ENCODE peak calls at places on chromosomes 3 and 15, in six cellular contexts. One of them, this sample, is unnamed. For H3K4me1, the result is how much of the 10 kb centered on the place peaks cover.

GRCh38 chr15:52780172-52780980 is 9.8 kb downstream of the ONECUT1 start:
- DNase-seq in HCT116: peak
- DNase-seq in colonic mucosa: peak
- DNase-seq in fibroblast of lung: peak
- DNase-seq in mesenchymal stem cell: peak
- DNase-seq in DND-41: peak
- DNase-seq in this sample: peak

GRCh38 chr15:89068325-89068784 is 19.9 kb upstream of the ABHD2 start:
- DNase-seq in HCT116: no peak
- DNase-seq in colonic mucosa: no peak
- DNase-seq in fibroblast of lung: peak
- DNase-seq in mesenchymal stem cell: no peak
- DNase-seq in DND-41: no peak
- DNase-seq in this sample: no peak

GRCh38 chr3:138942861-138943623 is 3.9 kb downstream of the FOXL2 start:
- DNase-seq in HCT116: no peak
- DNase-seq in colonic mucosa: no peak
- DNase-seq in fibroblast of lung: no peak
- DNase-seq in mesenchymal stem cell: peak
- DNase-seq in DND-41: no peak
- DNase-seq in this sample: peak

GRCh38 chr15:33467146-33467815 is 156.5 kb downstream of the RYR3 start:
- DNase-seq in HCT116: no peak
- DNase-seq in colonic mucosa: no peak
- DNase-seq in fibroblast of lung: no peak
- DNase-seq in mesenchymal stem cell: no peak
- DNase-seq in DND-41: no peak
- DNase-seq in this sample: no peak

GRCh38 chr15:41689083-41689482 is 28.9 kb downstream of the MGA start:
- DNase-seq in HCT116: no peak
- DNase-seq in colonic mucosa: no peak
- DNase-seq in fibroblast of lung: no peak
- DNase-seq in mesenchymal stem cell: no peak
- DNase-seq in DND-41: no peak
- DNase-seq in this sample: no peak

GRCh38 chr3:154953538-154953937 is 126.6 kb upstream of the MME start:
- DNase-seq in HCT116: no peak
- DNase-seq in colonic mucosa: no peak
- DNase-seq in fibroblast of lung: no peak
- DNase-seq in mesenchymal stem cell: no peak
- DNase-seq in DND-41: no peak
- DNase-seq in this sample: no peak

GRCh38 chr3:187986514-187986934 is 167.4 kb upstream of the LPP start:
- DNase-seq in HCT116: peak
- DNase-seq in colonic mucosa: no peak
- DNase-seq in fibroblast of lung: peak
- DNase-seq in mesenchymal stem cell: peak
- DNase-seq in DND-41: peak
- DNase-seq in this sample: no peak

GRCh38 chr3:147008886-147009285 is 397.5 kb downstream of the ZIC4 start:
- DNase-seq in HCT116: no peak
- DNase-seq in colonic mucosa: no peak
- DNase-seq in fibroblast of lung: peak
- DNase-seq in mesenchymal stem cell: no peak
- DNase-seq in DND-41: no peak
- DNase-seq in this sample: no peak

GRCh38 chr15:66682865-66683264 is 19.2 kb upstream of the SMAD6 start:
- DNase-seq in HCT116: no peak
- DNase-seq in colonic mucosa: no peak
- DNase-seq in fibroblast of lung: peak
- DNase-seq in mesenchymal stem cell: no peak
- DNase-seq in DND-41: no peak
- DNase-seq in this sample: no peak

GRCh38 chr3:197417896-197418618 is 119.6 kb upstream of the DLG1 start:
- DNase-seq in HCT116: no peak
- DNase-seq in colonic mucosa: no peak
- DNase-seq in fibroblast of lung: no peak
- DNase-seq in mesenchymal stem cell: no peak
- DNase-seq in DND-41: no peak
- DNase-seq in this sample: peak

GRCh38 chr3:187743195-187744141 is 1.8 kb downstream of the BCL6 start:
- DNase-seq in HCT116: no peak
- DNase-seq in colonic mucosa: peak
- DNase-seq in fibroblast of lung: peak
- DNase-seq in mesenchymal stem cell: peak
- DNase-seq in DND-41: peak
- DNase-seq in this sample: peak

GRCh38 chr15:29451201-29451781 is 181.7 kb upstream of the NSMCE3 start:
- DNase-seq in HCT116: peak
- DNase-seq in colonic mucosa: no peak
- DNase-seq in fibroblast of lung: no peak
- DNase-seq in mesenchymal stem cell: no peak
- DNase-seq in DND-41: no peak
- DNase-seq in this sample: peak

GRCh38 chr15:26866298-26867198 is at the start of gene GABRA5:
- DNase-seq in HCT116: no peak
- DNase-seq in colonic mucosa: no peak
- DNase-seq in fibroblast of lung: no peak
- DNase-seq in mesenchymal stem cell: no peak
- DNase-seq in DND-41: no peak
- DNase-seq in this sample: peak

GRCh38 chr3:184174646-184175492 is at the start of gene AP2M1:
- DNase-seq in HCT116: peak
- DNase-seq in colonic mucosa: peak
- DNase-seq in fibroblast of lung: peak
- DNase-seq in mesenchymal stem cell: peak
- DNase-seq in DND-41: peak
- DNase-seq in this sample: peak
- H3K9ac ChIP-seq in HCT116: peak
- H3K9ac ChIP-seq in colonic mucosa: peak
- H3K9ac ChIP-seq in fibroblast of lung: peak
- H3K9ac ChIP-seq in mesenchymal stem cell: peak
- H3K9ac ChIP-seq in DND-41: peak
- H3K9ac ChIP-seq in this sample: peak

GRCh38 chr15:93028632-93029612 is 60.1 kb downstream of the RGMA start:
- DNase-seq in HCT116: no peak
- DNase-seq in colonic mucosa: peak
- DNase-seq in fibroblast of lung: peak
- DNase-seq in mesenchymal stem cell: peak
- DNase-seq in DND-41: no peak
- DNase-seq in this sample: peak

GRCh38 chr15:93026359-93026758 is 62.7 kb downstream of the RGMA start:
- DNase-seq in HCT116: no peak
- DNase-seq in colonic mucosa: no peak
- DNase-seq in fibroblast of lung: no peak
- DNase-seq in mesenchymal stem cell: no peak
- DNase-seq in DND-41: peak
- DNase-seq in this sample: peak

GRCh38 chr15:93027413-93027812 is 61.6 kb downstream of the RGMA start:
- DNase-seq in HCT116: no peak
- DNase-seq in colonic mucosa: no peak
- DNase-seq in fibroblast of lung: peak
- DNase-seq in mesenchymal stem cell: no peak
- DNase-seq in DND-41: peak
- DNase-seq in this sample: peak

GRCh38 chr15:93029613-93030429 is 59.2 kb downstream of the RGMA start:
- DNase-seq in HCT116: no peak
- DNase-seq in colonic mucosa: no peak
- DNase-seq in fibroblast of lung: peak
- DNase-seq in mesenchymal stem cell: peak
- DNase-seq in DND-41: no peak
- DNase-seq in this sample: peak

DNA sequence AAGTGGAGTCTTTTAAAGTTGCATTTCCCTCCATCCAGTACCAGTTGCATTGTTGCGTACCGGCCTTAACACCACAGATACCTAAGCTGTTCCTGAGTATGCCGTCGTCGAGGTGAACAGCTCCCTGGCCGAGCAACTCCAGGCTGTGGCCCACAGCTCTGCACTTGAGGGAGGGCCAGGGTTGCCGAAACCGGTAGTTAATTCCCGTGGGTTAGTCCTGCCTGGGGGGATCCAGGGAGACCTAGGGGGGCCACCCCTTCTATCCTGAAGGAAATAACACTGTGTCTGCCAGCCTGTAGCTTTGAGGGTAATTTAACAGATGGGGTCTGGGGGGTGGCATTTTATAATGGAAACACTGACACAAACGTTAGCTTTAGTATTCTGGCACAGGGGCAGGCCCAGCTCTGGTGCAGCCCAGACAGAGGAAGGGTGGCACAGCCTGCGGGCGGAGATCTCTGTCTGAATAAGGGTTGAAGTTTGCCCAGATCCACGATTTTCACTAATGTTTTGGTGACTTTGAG is 60.8 kb downstream of the RGMA start:
- DNase-seq in HCT116: no peak
- DNase-seq in colonic mucosa: no peak
- DNase-seq in fibroblast of lung: no peak
- DNase-seq in mesenchymal stem cell: no peak
- DNase-seq in DND-41: peak
- DNase-seq in this sample: peak
- H3K4me1 ChIP-seq in HCT116: under half
- H3K4me1 ChIP-seq in colonic mucosa: under half
- H3K4me1 ChIP-seq in fibroblast of lung: under half
- H3K4me1 ChIP-seq in mesenchymal stem cell: under half
- H3K4me1 ChIP-seq in DND-41: under half
- H3K4me1 ChIP-seq in this sample: under half

DNA sequence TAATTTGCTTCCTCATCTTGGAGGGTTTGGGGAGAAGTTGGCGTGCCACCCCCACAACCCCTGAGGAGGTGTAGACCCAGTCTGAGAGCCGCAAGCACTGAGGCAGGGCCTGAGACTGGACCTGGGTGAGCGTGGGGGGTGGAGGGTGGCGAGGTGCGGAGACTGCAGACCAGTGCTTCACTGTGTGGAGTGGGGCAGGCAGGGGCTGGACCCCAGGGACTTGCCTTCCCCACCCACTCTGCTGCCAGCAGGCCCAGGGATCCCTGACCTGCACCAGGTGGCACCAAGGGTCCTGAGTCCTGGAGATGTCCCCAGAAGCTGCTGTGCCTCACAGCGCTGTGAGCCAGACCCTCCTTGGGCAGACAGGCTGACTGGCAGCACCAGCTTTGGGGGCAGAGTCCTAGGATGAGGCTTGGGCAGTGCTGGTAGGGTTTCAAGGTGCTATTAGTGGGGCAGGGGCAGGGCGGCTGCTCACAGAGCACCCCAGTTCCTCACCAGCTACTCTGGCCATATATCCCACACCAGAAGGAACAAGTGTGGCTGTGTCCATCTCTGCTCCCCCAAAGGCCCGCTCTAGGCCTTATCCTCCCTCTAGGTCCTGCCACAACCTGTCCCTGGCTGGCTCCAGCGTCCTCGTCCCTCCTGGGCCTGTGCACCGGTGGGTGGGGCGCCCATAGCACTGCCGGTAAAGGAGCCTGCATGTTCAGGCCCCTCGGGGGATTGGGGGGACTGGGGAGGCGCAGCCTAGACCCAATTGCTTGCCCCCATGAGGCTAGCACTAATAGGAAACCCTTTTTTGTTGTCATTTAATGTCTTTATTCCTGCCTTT is 11.8 kb downstream of the ZBTB47 start:
- DNase-seq in HCT116: no peak
- DNase-seq in colonic mucosa: no peak
- DNase-seq in fibroblast of lung: no peak
- DNase-seq in mesenchymal stem cell: no peak
- DNase-seq in DND-41: no peak
- DNase-seq in this sample: peak
- H3K27ac ChIP-seq in HCT116: no peak
- H3K27ac ChIP-seq in colonic mucosa: no peak
- H3K27ac ChIP-seq in fibroblast of lung: no peak
- H3K27ac ChIP-seq in mesenchymal stem cell: no peak
- H3K27ac ChIP-seq in DND-41: no peak
- H3K27ac ChIP-seq in this sample: no peak

GRCh38 chr3:88114878-88115549 is 34.7 kb upstream of the C3orf38 start:
- DNase-seq in HCT116: no peak
- DNase-seq in colonic mucosa: no peak
- DNase-seq in fibroblast of lung: no peak
- DNase-seq in mesenchymal stem cell: no peak
- DNase-seq in DND-41: no peak
- DNase-seq in this sample: no peak

GRCh38 chr3:88117683-88118082 is 32.1 kb upstream of the C3orf38 start:
- DNase-seq in HCT116: no peak
- DNase-seq in colonic mucosa: no peak
- DNase-seq in fibroblast of lung: no peak
- DNase-seq in mesenchymal stem cell: no peak
- DNase-seq in DND-41: no peak
- DNase-seq in this sample: no peak

GRCh38 chr3:88113311-88114162 is 36.2 kb upstream of the C3orf38 start:
- DNase-seq in HCT116: peak
- DNase-seq in colonic mucosa: peak
- DNase-seq in fibroblast of lung: peak
- DNase-seq in mesenchymal stem cell: peak
- DNase-seq in DND-41: peak
- DNase-seq in this sample: peak

DNA sequence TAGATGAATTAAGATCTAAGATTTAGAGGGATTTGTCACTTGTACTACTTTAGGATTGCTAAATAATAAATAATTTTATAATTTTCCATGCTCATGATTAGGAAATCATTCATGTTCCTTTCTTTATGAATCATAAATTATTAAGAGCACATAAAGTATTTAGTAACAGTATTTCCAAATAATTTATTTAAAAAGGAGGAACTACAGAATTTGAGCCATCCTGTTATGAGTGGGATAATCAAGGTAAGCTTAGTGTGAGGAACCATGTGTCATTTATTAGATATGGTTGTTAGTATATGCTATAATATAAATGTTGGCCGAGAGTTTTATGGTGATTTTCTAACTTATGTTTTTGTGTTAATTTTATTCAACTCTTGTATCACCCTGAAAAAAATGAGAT is 37.4 kb upstream of the C3orf38 start:
- DNase-seq in HCT116: no peak
- DNase-seq in colonic mucosa: no peak
- DNase-seq in fibroblast of lung: no peak
- DNase-seq in mesenchymal stem cell: no peak
- DNase-seq in DND-41: no peak
- DNase-seq in this sample: no peak
- H3K9ac ChIP-seq in HCT116: no peak
- H3K9ac ChIP-seq in colonic mucosa: no peak
- H3K9ac ChIP-seq in fibroblast of lung: no peak
- H3K9ac ChIP-seq in mesenchymal stem cell: no peak
- H3K9ac ChIP-seq in DND-41: no peak
- H3K9ac ChIP-seq in this sample: no peak

GRCh38 chr3:141651405-141651804 is 86.7 kb upstream of the RNF7 start:
- DNase-seq in HCT116: no peak
- DNase-seq in colonic mucosa: no peak
- DNase-seq in fibroblast of lung: no peak
- DNase-seq in mesenchymal stem cell: no peak
- DNase-seq in DND-41: no peak
- DNase-seq in this sample: no peak
- H3K4me1 ChIP-seq in HCT116: under half
- H3K4me1 ChIP-seq in colonic mucosa: under half
- H3K4me1 ChIP-seq in fibroblast of lung: under half
- H3K4me1 ChIP-seq in mesenchymal stem cell: under half
- H3K4me1 ChIP-seq in DND-41: under half
- H3K4me1 ChIP-seq in this sample: under half

DNA sequence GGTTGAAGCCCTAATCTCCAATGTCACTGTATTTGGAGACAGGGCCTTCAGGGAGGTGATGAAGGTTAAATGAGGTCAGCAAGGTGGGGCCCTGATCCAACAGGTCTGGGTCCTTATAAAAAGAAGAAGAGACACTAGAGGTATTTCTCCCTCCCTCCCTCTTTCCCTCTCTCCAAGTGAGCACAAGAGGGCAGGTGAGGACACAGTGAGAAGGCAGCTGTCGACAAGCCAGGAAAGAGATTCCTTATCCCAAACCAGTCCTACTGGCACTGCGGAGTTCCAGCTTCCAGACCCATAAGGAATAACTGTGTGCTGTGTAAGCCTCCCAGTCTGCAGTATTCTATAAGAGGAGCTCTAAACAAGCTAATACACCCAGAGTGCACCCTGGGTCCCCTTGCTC is 134.7 kb downstream of the ADAMTS17 start:
- DNase-seq in HCT116: no peak
- DNase-seq in colonic mucosa: no peak
- DNase-seq in fibroblast of lung: no peak
- DNase-seq in mesenchymal stem cell: no peak
- DNase-seq in DND-41: no peak
- DNase-seq in this sample: no peak
- H3K27ac ChIP-seq in HCT116: no peak
- H3K27ac ChIP-seq in colonic mucosa: no peak
- H3K27ac ChIP-seq in fibroblast of lung: no peak
- H3K27ac ChIP-seq in mesenchymal stem cell: no peak
- H3K27ac ChIP-seq in DND-41: no peak
- H3K27ac ChIP-seq in this sample: no peak